ENCODE peak calls at places on chromosomes 1 and 21, in nine cellular contexts. H is suprapubic skin, Y is right lobe of liver, Z is IMR-90, C is body of pancreas, U is tibial nerve, E is heart left ventricle, F is ovary, S is uterus. J is an unnamed sample.

GRCh38 chr1:217106231-217106630 is 383.0 kb upstream of the ESRRG start:
- DNase-seq in H (no peak), Y (no peak), Z (peak; percentile 6), C (no peak), U (no peak), E (no peak), F (no peak), S (no peak), J (no peak)

GRCh38 chr1:176693697-176694329 is 230.8 kb downstream of the PAPPA2 start:
- DNase-seq in H (no peak), Y (no peak), Z (peak; percentile 6), C (peak; percentile 43), U (no peak), E (no peak), F (no peak), S (no peak), J (no peak)

GRCh38 chr1:32948082-32948722 is 16.4 kb downstream of the RNF19B start:
- DNase-seq in H (no peak), Y (no peak), Z (no peak), C (no peak), U (no peak), E (no peak), F (no peak), S (no peak), J (no peak)

GRCh38 chr1:146034976-146035469 is 13.5 kb upstream of the HJV start:
- DNase-seq in H (no peak), Y (no peak), Z (no peak), C (peak; percentile 11), U (no peak), E (no peak), F (no peak), S (no peak), J (no peak)

GRCh38 chr1:209652873-209653401 is 712 bp upstream of the LAMB3 start:
- DNase-seq in H (peak; percentile 89), Y (peak; percentile 93), Z (peak; percentile 50), C (peak; percentile 99), U (peak; percentile 57), E (peak; percentile 91), F (peak; percentile 78), S (no peak), J (peak; percentile 90)

GRCh38 chr21:44535963-44536362 is 4.0 kb downstream of the KRTAP10-1 start:
- DNase-seq in H (peak; percentile 73), Y (peak; percentile 18), Z (no peak), C (no peak), U (no peak), E (no peak), F (no peak), S (no peak), J (no peak)

GRCh38 chr1:6113745-6114144 is 66.4 kb downstream of the CHD5 start:
- DNase-seq in H (no peak), Y (no peak), Z (no peak), C (no peak), U (no peak), E (peak; percentile 10), F (no peak), S (no peak), J (no peak)

GRCh38 chr1:197519741-197520334 is 251.8 kb downstream of the CRB1 start:
- DNase-seq in H (no peak), Y (no peak), Z (peak; percentile 12), C (no peak), U (no peak), E (no peak), F (no peak), S (no peak), J (no peak)

GRCh38 chr1:190328361-190328760 is 149.3 kb downstream of the BRINP3 start:
- DNase-seq in H (no peak), Y (no peak), Z (peak; percentile 41), C (no peak), U (no peak), E (no peak), F (no peak), S (no peak), J (no peak)

GRCh38 chr1:100290291-100290690 is 24.3 kb downstream of the RTCA start:
- DNase-seq in H (no peak), Y (no peak), Z (peak; percentile 6), C (no peak), U (no peak), E (no peak), F (no peak), S (no peak), J (no peak)

GRCh38 chr21:35037384-35038105 is 11.6 kb downstream of the RUNX1 start:
- DNase-seq in H (no peak), Y (no peak), Z (no peak), C (no peak), U (no peak), E (no peak), F (no peak), S (no peak), J (no peak)

GRCh38 chr1:56326056-56326455 is 253.3 kb downstream of the PLPP3 start:
- DNase-seq in H (no peak), Y (no peak), Z (peak; percentile 36), C (no peak), U (no peak), E (no peak), F (no peak), S (no peak), J (no peak)

GRCh38 chr1:186183970-186184628 is 191.0 kb downstream of the TPR start:
- DNase-seq in H (no peak), Y (no peak), Z (no peak), C (no peak), U (no peak), E (no peak), F (no peak), S (no peak), J (no peak)

GRCh38 chr21:45590246-45590725 is 48.0 kb upstream of the SLC19A1 start:
- DNase-seq in H (peak; percentile 79), Y (peak; percentile 78), Z (peak; percentile 19), C (peak; percentile 71), U (peak; percentile 33), E (peak; percentile 65), F (peak; percentile 85), S (peak; percentile 47), J (peak; percentile 84)

GRCh38 chr1:97986041-97987005 is 65.5 kb upstream of the DPYD start:
- DNase-seq in H (no peak), Y (no peak), Z (peak; percentile 64), C (no peak), U (no peak), E (no peak), F (no peak), S (no peak), J (no peak)

GRCh38 chr21:30839304-30839703 is 9.7 kb upstream of the KRTAP7-1 start:
- DNase-seq in H (no peak), Y (no peak), Z (no peak), C (no peak), U (no peak), E (no peak), F (no peak), S (no peak), J (peak; percentile 83)

GRCh38 chr1:211133393-211133840 is 531 bp downstream of the KCNH1 start:
- DNase-seq in H (no peak), Y (no peak), Z (no peak), C (peak; percentile 17), U (no peak), E (peak; percentile 34), F (no peak), S (no peak), J (peak; percentile 16)

GRCh38 chr1:195195423-195196057 is 1412.7 kb downstream of the KCNT2 start:
- DNase-seq in H (no peak), Y (no peak), Z (no peak), C (no peak), U (no peak), E (no peak), F (no peak), S (no peak), J (no peak)

GRCh38 chr1:161511018-161511755 is 5.9 kb downstream of the FCGR2A start:
- DNase-seq in H (no peak), Y (no peak), Z (no peak), C (no peak), U (no peak), E (no peak), F (no peak), S (no peak), J (no peak)

GRCh38 chr1:29647581-29647980 is 411.3 kb downstream of the PTPRU start:
- DNase-seq in H (no peak), Y (no peak), Z (peak; percentile 15), C (no peak), U (no peak), E (no peak), F (no peak), S (no peak), J (no peak)

GRCh38 chr1:35191429-35192055 is 1.4 kb downstream of the SFPQ start:
- DNase-seq in H (no peak), Y (no peak), Z (no peak), C (no peak), U (no peak), E (no peak), F (no peak), S (no peak), J (no peak)
- TF ChIP-seq POLR2A in H (no peak), Y (no peak), Z (no peak), C (peak; percentile 23), U (no peak), E (no peak), F (no peak), S (no peak), J (no peak)

GRCh38 chr21:16454371-16454770 is 724.6 kb downstream of the USP25 start:
- DNase-seq in H (no peak), Y (no peak), Z (no peak), C (no peak), U (no peak), E (no peak), F (no peak), S (no peak), J (no peak)
- TF ChIP-seq CTCF in H (no peak), Y (peak; percentile 46), Z (no peak), C (peak; percentile 30), U (no peak), E (peak; percentile 53), F (no peak), S (no peak), J (no peak)

DNA sequence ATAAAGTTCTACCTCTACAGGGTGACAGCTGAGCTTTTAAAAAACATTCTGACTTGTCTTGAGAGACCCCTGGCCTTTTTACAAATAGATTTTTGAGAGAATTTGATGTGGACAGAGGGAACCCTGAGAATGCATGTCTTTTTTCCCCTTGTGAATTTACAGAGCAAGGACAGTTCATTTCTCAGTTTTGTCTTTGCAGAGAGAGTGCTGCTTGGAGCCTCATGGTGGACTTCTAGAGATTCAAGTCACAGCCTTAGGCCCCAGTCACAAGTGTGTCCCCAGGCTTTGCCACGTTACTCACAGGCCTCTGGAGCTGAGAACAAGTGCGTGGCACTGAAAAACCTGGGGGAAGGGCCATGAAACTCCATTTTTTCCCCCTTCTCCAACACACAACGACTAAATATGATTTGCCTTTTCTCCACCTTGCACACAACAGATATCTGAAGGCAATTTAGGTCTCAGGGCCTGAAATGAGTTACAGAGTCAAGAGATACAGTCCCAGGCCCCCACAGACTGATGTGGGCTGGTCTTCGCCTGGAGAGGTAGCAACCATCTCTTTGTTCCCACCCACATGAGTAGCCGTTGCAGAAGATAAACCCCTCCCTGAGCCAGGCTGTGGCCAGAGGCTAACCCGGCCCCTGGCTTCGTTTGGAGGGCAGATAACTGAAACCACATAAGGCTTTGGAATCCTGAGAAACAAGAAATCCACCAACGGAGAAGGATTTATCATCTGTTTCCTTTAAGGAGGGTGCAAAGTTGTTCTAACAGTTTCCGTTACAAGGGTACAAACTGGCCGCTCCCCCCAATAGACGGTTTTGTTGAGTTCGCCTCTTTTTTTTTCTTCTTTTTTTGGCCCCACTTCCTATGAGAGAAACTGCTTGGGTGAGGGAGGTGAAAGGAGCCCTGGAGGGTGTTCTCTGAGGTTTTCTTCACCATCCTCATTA is 1.0 kb upstream of the PIGV start:
- DNase-seq in H (peak; percentile 90), Y (peak; percentile 87), Z (peak; percentile 86), C (peak; percentile 35), U (peak; percentile 43), E (peak; percentile 83), F (peak; percentile 68), S (peak; percentile 77), J (peak; percentile 84)
- TF ChIP-seq POLR2A in H (peak; percentile 53), Y (peak; percentile 80), Z (peak; percentile 52), C (no peak), U (no peak), E (no peak), F (peak; percentile 33), S (peak; percentile 42), J (no peak)

GRCh38 chr1:206931709-206932108 is 10.0 kb upstream of the FCMR start:
- DNase-seq in H (no peak), Y (no peak), Z (no peak), C (no peak), U (no peak), E (no peak), F (no peak), S (no peak), J (no peak)
- TF ChIP-seq CTCF in H (no peak), Y (no peak), Z (no peak), C (no peak), U (no peak), E (no peak), F (no peak), S (no peak), J (no peak)